ENCODE peak calls at places on chromosomes 5 and 9, in nine cellular contexts. One of them, this sample, is unnamed.
A peak's percentile ranks its signal among the peaks of the same experiment; 100 is the strongest.

GRCh38 chr5:108481355-108481931 is 99.5 kb upstream of the FBXL17 start:
- DNase-seq in heart left ventricle: no peak
- DNase-seq in psoas muscle: no peak
- DNase-seq in small intestine: peak; percentile 50
- DNase-seq in SK-N-SH: peak; percentile 19
- DNase-seq in fibroblast of lung: peak; percentile 19
- DNase-seq in Peyer's patch: no peak
- DNase-seq in esophagus squamous epithelium: no peak
- DNase-seq in CD8-positive, alpha-beta T cell: no peak
- DNase-seq in this sample: no peak

GRCh38 chr9:694499-695154 is 146.9 kb upstream of the DMRT1 start:
- DNase-seq in fibroblast of lung: peak; percentile 97
- DNase-seq in psoas muscle: peak; percentile 87
- DNase-seq in SK-N-SH: no peak
- DNase-seq in heart left ventricle: no peak
- DNase-seq in small intestine: no peak
- DNase-seq in esophagus squamous epithelium: no peak
- DNase-seq in Peyer's patch: no peak
- DNase-seq in CD8-positive, alpha-beta T cell: no peak
- DNase-seq in this sample: peak; percentile 92

GRCh38 chr5:32283539-32284377 is 29.0 kb downstream of the MTMR12 start:
- DNase-seq in CD8-positive, alpha-beta T cell: no peak
- DNase-seq in Peyer's patch: no peak
- DNase-seq in esophagus squamous epithelium: no peak
- DNase-seq in psoas muscle: no peak
- DNase-seq in heart left ventricle: no peak
- DNase-seq in SK-N-SH: no peak
- DNase-seq in fibroblast of lung: peak; percentile 85
- DNase-seq in small intestine: no peak
- DNase-seq in this sample: no peak

GRCh38 chr9:136147890-136148714 is 29.4 kb upstream of the TMEM250 start:
- DNase-seq in esophagus squamous epithelium: no peak
- DNase-seq in small intestine: no peak
- DNase-seq in SK-N-SH: no peak
- DNase-seq in psoas muscle: no peak
- DNase-seq in fibroblast of lung: no peak
- DNase-seq in Peyer's patch: no peak
- DNase-seq in heart left ventricle: no peak
- DNase-seq in CD8-positive, alpha-beta T cell: no peak
- DNase-seq in this sample: no peak

GRCh38 chr9:134564431-134565170 is 77.0 kb upstream of the COL5A1 start:
- DNase-seq in psoas muscle: no peak
- DNase-seq in esophagus squamous epithelium: no peak
- DNase-seq in Peyer's patch: peak; percentile 7
- DNase-seq in SK-N-SH: no peak
- DNase-seq in small intestine: no peak
- DNase-seq in heart left ventricle: no peak
- DNase-seq in fibroblast of lung: peak; percentile 97
- DNase-seq in CD8-positive, alpha-beta T cell: no peak
- DNase-seq in this sample: no peak

GRCh38 chr9:133713960-133714495 is 24.1 kb downstream of the SARDH start:
- DNase-seq in CD8-positive, alpha-beta T cell: no peak
- DNase-seq in small intestine: no peak
- DNase-seq in heart left ventricle: peak; percentile 60
- DNase-seq in fibroblast of lung: no peak
- DNase-seq in psoas muscle: no peak
- DNase-seq in esophagus squamous epithelium: no peak
- DNase-seq in SK-N-SH: no peak
- DNase-seq in Peyer's patch: no peak
- DNase-seq in this sample: no peak

GRCh38 chr9:121764371-121764730 is 112.9 kb downstream of the DAB2IP start:
- DNase-seq in psoas muscle: no peak
- DNase-seq in heart left ventricle: peak; percentile 53
- DNase-seq in CD8-positive, alpha-beta T cell: no peak
- DNase-seq in small intestine: no peak
- DNase-seq in fibroblast of lung: no peak
- DNase-seq in Peyer's patch: no peak
- DNase-seq in SK-N-SH: no peak
- DNase-seq in esophagus squamous epithelium: no peak
- DNase-seq in this sample: no peak

GRCh38 chr9:108113579-108113978 is 624.0 kb upstream of the KLF4 start:
- DNase-seq in small intestine: no peak
- DNase-seq in SK-N-SH: no peak
- DNase-seq in Peyer's patch: no peak
- DNase-seq in heart left ventricle: no peak
- DNase-seq in psoas muscle: no peak
- DNase-seq in fibroblast of lung: peak; percentile 26
- DNase-seq in esophagus squamous epithelium: no peak
- DNase-seq in CD8-positive, alpha-beta T cell: no peak
- DNase-seq in this sample: no peak

GRCh38 chr5:107744418-107745330 is 73.9 kb upstream of the EFNA5 start:
- DNase-seq in psoas muscle: no peak
- DNase-seq in Peyer's patch: no peak
- DNase-seq in fibroblast of lung: no peak
- DNase-seq in SK-N-SH: no peak
- DNase-seq in heart left ventricle: no peak
- DNase-seq in small intestine: no peak
- DNase-seq in esophagus squamous epithelium: no peak
- DNase-seq in CD8-positive, alpha-beta T cell: no peak
- DNase-seq in this sample: no peak

GRCh38 chr9:91714020-91714721 is 235.9 kb downstream of the ROR2 start:
- DNase-seq in psoas muscle: peak; percentile 77
- DNase-seq in Peyer's patch: peak; percentile 74
- DNase-seq in CD8-positive, alpha-beta T cell: no peak
- DNase-seq in SK-N-SH: peak; percentile 75
- DNase-seq in heart left ventricle: peak; percentile 87
- DNase-seq in small intestine: no peak
- DNase-seq in esophagus squamous epithelium: no peak
- DNase-seq in fibroblast of lung: peak; percentile 42
- DNase-seq in this sample: no peak

GRCh38 chr5:171693397-171693796 is 92.2 kb upstream of the SMIM23 start:
- DNase-seq in fibroblast of lung: no peak
- DNase-seq in small intestine: no peak
- DNase-seq in esophagus squamous epithelium: no peak
- DNase-seq in Peyer's patch: no peak
- DNase-seq in CD8-positive, alpha-beta T cell: no peak
- DNase-seq in heart left ventricle: no peak
- DNase-seq in psoas muscle: no peak
- DNase-seq in SK-N-SH: no peak
- DNase-seq in this sample: no peak

GRCh38 chr9:8030095-8030494 is 230.5 kb upstream of the DMAC1 start:
- DNase-seq in esophagus squamous epithelium: no peak
- DNase-seq in fibroblast of lung: no peak
- DNase-seq in CD8-positive, alpha-beta T cell: no peak
- DNase-seq in Peyer's patch: no peak
- DNase-seq in psoas muscle: no peak
- DNase-seq in small intestine: no peak
- DNase-seq in SK-N-SH: no peak
- DNase-seq in heart left ventricle: no peak
- DNase-seq in this sample: no peak

GRCh38 chr9:93258818-93259489 is 75.0 kb downstream of the WNK2 start:
- DNase-seq in SK-N-SH: peak; percentile 30
- DNase-seq in Peyer's patch: peak; percentile 39
- DNase-seq in psoas muscle: peak; percentile 50
- DNase-seq in heart left ventricle: peak; percentile 58
- DNase-seq in fibroblast of lung: no peak
- DNase-seq in esophagus squamous epithelium: no peak
- DNase-seq in CD8-positive, alpha-beta T cell: no peak
- DNase-seq in small intestine: no peak
- DNase-seq in this sample: no peak

GRCh38 chr9:113546566-113546965 is 83.0 kb downstream of the RGS3 start:
- DNase-seq in psoas muscle: no peak
- DNase-seq in CD8-positive, alpha-beta T cell: no peak
- DNase-seq in SK-N-SH: no peak
- DNase-seq in heart left ventricle: no peak
- DNase-seq in Peyer's patch: peak; percentile 23
- DNase-seq in esophagus squamous epithelium: no peak
- DNase-seq in fibroblast of lung: no peak
- DNase-seq in small intestine: no peak
- DNase-seq in this sample: no peak

GRCh38 chr9:127418037-127418471 is 6.1 kb upstream of the ZNF79 start:
- DNase-seq in Peyer's patch: no peak
- DNase-seq in SK-N-SH: peak; percentile 53
- DNase-seq in CD8-positive, alpha-beta T cell: peak; percentile 48
- DNase-seq in psoas muscle: peak; percentile 58
- DNase-seq in heart left ventricle: no peak
- DNase-seq in esophagus squamous epithelium: no peak
- DNase-seq in fibroblast of lung: no peak
- DNase-seq in small intestine: peak; percentile 16
- DNase-seq in this sample: no peak

GRCh38 chr9:124792976-124793594 is 16.2 kb downstream of the OLFML2A start:
- DNase-seq in heart left ventricle: peak; percentile 58
- DNase-seq in esophagus squamous epithelium: no peak
- DNase-seq in Peyer's patch: no peak
- DNase-seq in SK-N-SH: no peak
- DNase-seq in psoas muscle: peak; percentile 86
- DNase-seq in CD8-positive, alpha-beta T cell: no peak
- DNase-seq in fibroblast of lung: no peak
- DNase-seq in small intestine: no peak
- DNase-seq in this sample: no peak

GRCh38 chr5:41794478-41794877 is 75.7 kb downstream of the OXCT1 start:
- DNase-seq in fibroblast of lung: peak; percentile 99
- DNase-seq in CD8-positive, alpha-beta T cell: no peak
- DNase-seq in Peyer's patch: no peak
- DNase-seq in psoas muscle: no peak
- DNase-seq in heart left ventricle: no peak
- DNase-seq in small intestine: no peak
- DNase-seq in esophagus squamous epithelium: no peak
- DNase-seq in SK-N-SH: no peak
- DNase-seq in this sample: no peak

GRCh38 chr9:98491778-98492177 is 217.0 kb downstream of the GABBR2 start:
- DNase-seq in fibroblast of lung: peak; percentile 81
- DNase-seq in heart left ventricle: no peak
- DNase-seq in psoas muscle: no peak
- DNase-seq in SK-N-SH: no peak
- DNase-seq in CD8-positive, alpha-beta T cell: no peak
- DNase-seq in esophagus squamous epithelium: no peak
- DNase-seq in small intestine: no peak
- DNase-seq in Peyer's patch: no peak
- DNase-seq in this sample: no peak

GRCh38 chr9:134625361-134626140 is 16.1 kb upstream of the COL5A1 start:
- DNase-seq in fibroblast of lung: peak; percentile 81
- DNase-seq in Peyer's patch: no peak
- DNase-seq in small intestine: no peak
- DNase-seq in esophagus squamous epithelium: no peak
- DNase-seq in heart left ventricle: peak; percentile 31
- DNase-seq in psoas muscle: no peak
- DNase-seq in SK-N-SH: no peak
- DNase-seq in CD8-positive, alpha-beta T cell: no peak
- DNase-seq in this sample: no peak

DNA sequence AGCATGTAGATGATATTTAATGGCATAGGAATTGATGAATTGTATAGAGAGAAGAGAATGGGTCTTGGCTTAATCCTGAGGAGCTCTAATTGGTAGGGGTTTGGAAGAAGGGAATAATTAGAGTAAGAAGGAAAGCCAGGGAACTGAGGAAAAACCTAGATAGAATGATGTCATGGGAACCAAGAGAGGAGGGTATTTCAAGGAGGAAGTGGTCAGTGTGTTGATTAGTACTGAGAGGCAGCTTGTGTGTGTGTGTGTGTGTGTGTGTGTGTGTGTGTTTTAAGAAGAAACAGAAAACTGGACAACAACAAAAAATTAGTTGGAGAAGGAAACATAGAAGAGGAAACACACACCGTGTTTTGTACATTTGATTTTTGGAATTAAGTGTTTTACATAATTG is 42.8 kb downstream of the MAST4 start:
- DNase-seq in psoas muscle: no peak
- DNase-seq in esophagus squamous epithelium: no peak
- DNase-seq in small intestine: no peak
- DNase-seq in Peyer's patch: no peak
- DNase-seq in fibroblast of lung: no peak
- DNase-seq in CD8-positive, alpha-beta T cell: no peak
- DNase-seq in SK-N-SH: no peak
- DNase-seq in heart left ventricle: no peak
- DNase-seq in this sample: no peak
- H3K27ac ChIP-seq in psoas muscle: no peak overlapping the region
- H3K27ac ChIP-seq in esophagus squamous epithelium: no peak overlapping the region
- H3K27ac ChIP-seq in small intestine: no peak overlapping the region
- H3K27ac ChIP-seq in Peyer's patch: no peak overlapping the region
- H3K27ac ChIP-seq in fibroblast of lung: no peak overlapping the region
- H3K27ac ChIP-seq in CD8-positive, alpha-beta T cell: no peak overlapping the region
- H3K27ac ChIP-seq in SK-N-SH: no peak overlapping the region
- H3K27ac ChIP-seq in heart left ventricle: no peak overlapping the region
- H3K27ac ChIP-seq in this sample: no peak overlapping the region

DNA sequence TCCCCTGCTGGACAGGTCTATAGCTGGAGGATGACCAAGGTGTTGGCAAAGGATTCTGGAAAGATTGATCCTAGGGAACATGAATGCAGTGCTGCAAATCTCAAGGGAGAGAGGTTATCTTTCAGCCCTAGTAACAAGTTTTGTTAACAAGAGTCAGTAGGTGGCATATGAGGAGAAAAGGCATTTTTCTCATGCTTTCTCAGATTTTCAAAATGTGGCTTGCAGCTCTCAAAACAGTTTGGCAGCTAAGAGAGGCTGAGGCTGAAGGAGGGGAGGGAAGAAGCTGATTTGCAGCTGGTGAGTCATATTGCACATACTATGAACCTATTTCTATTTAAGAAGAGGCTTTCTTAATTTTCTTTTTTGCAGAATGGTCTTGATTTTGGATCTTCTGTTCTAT is 64.3 kb upstream of the PCA3 start:
- DNase-seq in fibroblast of lung: peak; percentile 90
- DNase-seq in esophagus squamous epithelium: no peak
- DNase-seq in small intestine: no peak
- DNase-seq in Peyer's patch: no peak
- DNase-seq in psoas muscle: no peak
- DNase-seq in CD8-positive, alpha-beta T cell: no peak
- DNase-seq in heart left ventricle: no peak
- DNase-seq in SK-N-SH: no peak
- DNase-seq in this sample: no peak
- H3K27ac ChIP-seq in fibroblast of lung: no peak overlapping the region
- H3K27ac ChIP-seq in esophagus squamous epithelium: no peak overlapping the region
- H3K27ac ChIP-seq in small intestine: no peak overlapping the region
- H3K27ac ChIP-seq in Peyer's patch: no peak overlapping the region
- H3K27ac ChIP-seq in psoas muscle: no peak overlapping the region
- H3K27ac ChIP-seq in CD8-positive, alpha-beta T cell: no peak overlapping the region
- H3K27ac ChIP-seq in heart left ventricle: no peak overlapping the region
- H3K27ac ChIP-seq in SK-N-SH: peak overlapping the region; percentile 64
- H3K27ac ChIP-seq in this sample: no peak overlapping the region

DNA sequence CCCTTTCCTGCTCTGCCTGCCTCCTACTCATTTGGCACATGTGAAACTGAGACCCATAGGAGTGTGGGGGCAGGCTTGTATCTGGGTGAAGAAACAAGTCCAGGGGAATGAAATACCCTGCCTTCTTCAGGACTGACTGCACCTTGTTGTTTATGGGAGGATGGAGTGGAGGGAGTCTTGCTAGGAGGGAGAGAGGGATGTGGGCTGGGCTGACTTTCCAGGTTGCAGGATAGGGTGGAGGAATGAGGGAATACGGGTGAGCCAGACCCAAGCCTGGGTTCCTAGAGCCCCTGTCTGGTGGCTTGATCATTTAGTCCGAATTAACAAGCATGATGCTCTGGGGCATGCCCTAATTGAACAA is 3.3 kb downstream of the CXXC5 start:
- DNase-seq in fibroblast of lung: no peak
- DNase-seq in small intestine: no peak
- DNase-seq in esophagus squamous epithelium: no peak
- DNase-seq in heart left ventricle: no peak
- DNase-seq in Peyer's patch: no peak
- DNase-seq in psoas muscle: peak; percentile 57
- DNase-seq in CD8-positive, alpha-beta T cell: no peak
- DNase-seq in SK-N-SH: no peak
- DNase-seq in this sample: no peak
- H3K27ac ChIP-seq in fibroblast of lung: peak overlapping the region; percentile 78
- H3K27ac ChIP-seq in small intestine: no peak overlapping the region
- H3K27ac ChIP-seq in esophagus squamous epithelium: peak overlapping the region; percentile 92
- H3K27ac ChIP-seq in heart left ventricle: peak overlapping the region; percentile 87
- H3K27ac ChIP-seq in Peyer's patch: peak overlapping the region; percentile 96
- H3K27ac ChIP-seq in psoas muscle: peak overlapping the region; percentile 98
- H3K27ac ChIP-seq in CD8-positive, alpha-beta T cell: no peak overlapping the region
- H3K27ac ChIP-seq in SK-N-SH: peak overlapping the region; percentile 96
- H3K27ac ChIP-seq in this sample: peak overlapping the region; percentile 98

GRCh38 chr5:155953335-155953734 is 373.6 kb upstream of the SGCD start:
- DNase-seq in small intestine: no peak
- DNase-seq in esophagus squamous epithelium: no peak
- DNase-seq in fibroblast of lung: peak; percentile 20
- DNase-seq in Peyer's patch: no peak
- DNase-seq in SK-N-SH: no peak
- DNase-seq in heart left ventricle: no peak
- DNase-seq in CD8-positive, alpha-beta T cell: no peak
- DNase-seq in psoas muscle: no peak
- DNase-seq in this sample: no peak
- H3K27ac ChIP-seq in small intestine: no peak overlapping the region
- H3K27ac ChIP-seq in esophagus squamous epithelium: no peak overlapping the region
- H3K27ac ChIP-seq in fibroblast of lung: no peak overlapping the region
- H3K27ac ChIP-seq in Peyer's patch: no peak overlapping the region
- H3K27ac ChIP-seq in SK-N-SH: no peak overlapping the region
- H3K27ac ChIP-seq in heart left ventricle: no peak overlapping the region
- H3K27ac ChIP-seq in CD8-positive, alpha-beta T cell: no peak overlapping the region
- H3K27ac ChIP-seq in psoas muscle: no peak overlapping the region
- H3K27ac ChIP-seq in this sample: no peak overlapping the region

This sample was measured in substantia nigra.